ENCODE peak calls at places on chromosomes 5 and 9, in seven cellular contexts. G, Q, R, I, C, B and M are unnamed samples.
A peak's percentile ranks its signal among the peaks of the same experiment; 100 is the strongest.

GRCh38 chr9:14396171-14396570 is 82.2 kb upstream of the NFIB start:
- DNase-seq in C (no peak), Q (no peak), R (no peak), B (no peak), I (no peak), G (no peak), M (no peak)

GRCh38 chr5:39355324-39355723 is 9.0 kb downstream of the C9 start:
- DNase-seq in G (peak; percentile 48), Q (no peak), C (no peak), B (no peak), R (no peak), I (no peak), M (no peak)

GRCh38 chr5:154516475-154516874 is 38.4 kb upstream of the HAND1 start:
- DNase-seq in R (no peak), C (no peak), B (no peak), G (no peak), I (no peak), Q (no peak), M (no peak)

GRCh38 chr5:74576941-74577456 is 63.5 kb downstream of the ENC1 start:
- DNase-seq in I (peak; percentile 19), C (no peak), Q (no peak), R (no peak), B (peak; percentile 81), G (no peak), M (peak; percentile 17)

GRCh38 chr5:75023368-75024159 is 28.8 kb downstream of the GCNT4 start:
- DNase-seq in I (no peak), G (no peak), B (peak; percentile 72), R (no peak), Q (no peak), C (peak; percentile 58), M (no peak)

GRCh38 chr9:104586496-104587180 is 12.6 kb downstream of the OR13C5 start:
- DNase-seq in I (no peak), B (peak; percentile 2), G (no peak), R (no peak), C (no peak), Q (no peak), M (no peak)

GRCh38 chr9:97563458-97564135 is 62.1 kb downstream of the TMOD1 start:
- DNase-seq in G (no peak), R (no peak), I (no peak), Q (no peak), C (no peak), B (no peak), M (no peak)

GRCh38 chr5:113081881-113082546 is 105.4 kb downstream of the DCP2 start:
- DNase-seq in R (no peak), I (no peak), Q (no peak), B (peak; percentile 52), C (no peak), G (peak; percentile 95), M (no peak)

GRCh38 chr5:9335754-9336495 is 209.9 kb downstream of the SEMA5A start:
- DNase-seq in Q (no peak), C (no peak), B (no peak), I (no peak), G (no peak), R (no peak), M (no peak)

GRCh38 chr9:115770521-115770920 is 383.1 kb upstream of the PAPPA start:
- DNase-seq in R (no peak), B (no peak), Q (no peak), I (no peak), C (no peak), G (no peak), M (no peak)

GRCh38 chr5:95895771-95896170 is 65.9 kb downstream of the ELL2 start:
- DNase-seq in B (no peak), I (no peak), G (no peak), Q (no peak), C (no peak), R (no peak), M (no peak)

GRCh38 chr5:116814656-116815055 is 240.0 kb upstream of the SEMA6A start:
- DNase-seq in R (no peak), Q (no peak), C (no peak), G (no peak), I (no peak), B (no peak), M (no peak)

GRCh38 chr5:172102913-172103629 is 85.0 kb downstream of the STK10 start:
- DNase-seq in R (no peak), B (peak; percentile 98), C (no peak), I (peak; percentile 88), Q (no peak), G (peak; percentile 97), M (no peak)

GRCh38 chr5:168782172-168782571 is 203.0 kb upstream of the PANK3 start:
- DNase-seq in C (no peak), Q (no peak), R (no peak), G (no peak), I (no peak), B (no peak), M (no peak)

GRCh38 chr9:22005083-22005699 is 3.9 kb downstream of the CDKN2B start:
- DNase-seq in I (no peak), G (no peak), C (no peak), R (no peak), Q (no peak), B (peak; percentile 69), M (no peak)

GRCh38 chr9:97632406-97632991 is 669 bp downstream of the TSTD2 start:
- DNase-seq in G (no peak), B (peak; percentile 85), I (peak; percentile 38), Q (no peak), C (no peak), R (no peak), M (peak; percentile 18)